ENCODE peak calls at places on chromosomes 1 and 21, in five cellular contexts. One of them, this sample, is unnamed.

GRCh38 chr21:37915516-37915915 is 741 bp downstream of the KCNJ6 start:
- DNase-seq in Daoy: no peak
- DNase-seq in dorsolateral prefrontal cortex: no peak
- DNase-seq in AG09319: no peak
- DNase-seq in mesendoderm: peak
- DNase-seq in this sample: no peak

GRCh38 chr21:36615274-36615964 is 83.5 kb upstream of the SIM2 start:
- DNase-seq in dorsolateral prefrontal cortex: no peak
- DNase-seq in mesendoderm: peak
- DNase-seq in AG09319: no peak
- DNase-seq in Daoy: peak
- DNase-seq in this sample: no peak

GRCh38 chr21:34693192-34693810 is 24.5 kb downstream of the CLIC6 start:
- DNase-seq in Daoy: peak
- DNase-seq in dorsolateral prefrontal cortex: no peak
- DNase-seq in mesendoderm: peak
- DNase-seq in AG09319: peak
- DNase-seq in this sample: peak

GRCh38 chr21:29293495-29293894 is 5.2 kb upstream of the BACH1 start:
- DNase-seq in mesendoderm: no peak
- DNase-seq in AG09319: no peak
- DNase-seq in Daoy: no peak
- DNase-seq in dorsolateral prefrontal cortex: no peak
- DNase-seq in this sample: no peak

GRCh38 chr1:21586926-21587601 is 77.8 kb downstream of the ALPL start:
- DNase-seq in Daoy: peak
- DNase-seq in mesendoderm: peak
- DNase-seq in dorsolateral prefrontal cortex: no peak
- DNase-seq in AG09319: peak
- DNase-seq in this sample: peak

GRCh38 chr1:30977511-30977910 is 69.0 kb upstream of the SDC3 start:
- DNase-seq in dorsolateral prefrontal cortex: no peak
- DNase-seq in mesendoderm: no peak
- DNase-seq in Daoy: no peak
- DNase-seq in AG09319: no peak
- DNase-seq in this sample: no peak

GRCh38 chr1:65762081-65762862 is 30.4 kb upstream of the PDE4B start:
- DNase-seq in dorsolateral prefrontal cortex: no peak
- DNase-seq in AG09319: no peak
- DNase-seq in Daoy: peak
- DNase-seq in mesendoderm: peak
- DNase-seq in this sample: no peak

GRCh38 chr1:236063919-236064673 is 794 bp downstream of the NID1 start:
- DNase-seq in Daoy: peak
- DNase-seq in AG09319: peak
- DNase-seq in dorsolateral prefrontal cortex: no peak
- DNase-seq in mesendoderm: peak
- DNase-seq in this sample: peak

GRCh38 chr1:86913399-86913895 is 479 bp downstream of the SELENOF start:
- DNase-seq in Daoy: peak
- DNase-seq in mesendoderm: no peak
- DNase-seq in dorsolateral prefrontal cortex: no peak
- DNase-seq in AG09319: no peak
- DNase-seq in this sample: peak

GRCh38 chr1:69401894-69402293 is 165.8 kb upstream of the LRRC7 start:
- DNase-seq in dorsolateral prefrontal cortex: no peak
- DNase-seq in Daoy: no peak
- DNase-seq in AG09319: no peak
- DNase-seq in mesendoderm: no peak
- DNase-seq in this sample: no peak

GRCh38 chr21:44449473-44450363 is 5.6 kb upstream of the LRRC3 start:
- DNase-seq in Daoy: peak
- DNase-seq in AG09319: no peak
- DNase-seq in mesendoderm: no peak
- DNase-seq in dorsolateral prefrontal cortex: peak
- DNase-seq in this sample: no peak

GRCh38 chr1:153032677-153033308 is 1.8 kb downstream of the SPRR1B start:
- DNase-seq in dorsolateral prefrontal cortex: no peak
- DNase-seq in Daoy: peak
- DNase-seq in mesendoderm: peak
- DNase-seq in AG09319: no peak
- DNase-seq in this sample: peak

GRCh38 chr1:57307382-57307781 is 116.5 kb downstream of the DAB1 start:
- DNase-seq in AG09319: no peak
- DNase-seq in Daoy: peak
- DNase-seq in mesendoderm: peak
- DNase-seq in dorsolateral prefrontal cortex: no peak
- DNase-seq in this sample: peak

GRCh38 chr1:154502066-154502741 is at the start of the genes SHE and TDRD10:
- DNase-seq in mesendoderm: peak
- DNase-seq in AG09319: no peak
- DNase-seq in dorsolateral prefrontal cortex: no peak
- DNase-seq in Daoy: no peak
- DNase-seq in this sample: no peak

GRCh38 chr1:17984510-17985085 is 123.0 kb upstream of the IGSF21 start:
- DNase-seq in dorsolateral prefrontal cortex: no peak
- DNase-seq in Daoy: peak
- DNase-seq in AG09319: no peak
- DNase-seq in mesendoderm: peak
- DNase-seq in this sample: no peak

GRCh38 chr1:58155418-58156123 is 391.0 kb downstream of the OMA1 start:
- DNase-seq in AG09319: no peak
- DNase-seq in dorsolateral prefrontal cortex: no peak
- DNase-seq in mesendoderm: peak
- DNase-seq in Daoy: peak
- DNase-seq in this sample: no peak

GRCh38 chr1:246711548-246712003 is 12.6 kb upstream of the SCCPDH start:
- DNase-seq in Daoy: no peak
- DNase-seq in mesendoderm: no peak
- DNase-seq in AG09319: no peak
- DNase-seq in dorsolateral prefrontal cortex: no peak
- DNase-seq in this sample: no peak

GRCh38 chr21:15104470-15104869 is 39.7 kb upstream of the NRIP1 start:
- DNase-seq in Daoy: no peak
- DNase-seq in AG09319: no peak
- DNase-seq in mesendoderm: no peak
- DNase-seq in dorsolateral prefrontal cortex: no peak
- DNase-seq in this sample: no peak

GRCh38 chr1:192539450-192540132 is 36.0 kb upstream of the RGS1 start:
- DNase-seq in mesendoderm: peak
- DNase-seq in dorsolateral prefrontal cortex: no peak
- DNase-seq in Daoy: peak
- DNase-seq in AG09319: peak
- DNase-seq in this sample: no peak

GRCh38 chr1:53413175-53414001 is 45.8 kb upstream of the DMRTB1 start:
- DNase-seq in mesendoderm: peak
- DNase-seq in AG09319: no peak
- DNase-seq in dorsolateral prefrontal cortex: peak
- DNase-seq in Daoy: peak
- DNase-seq in this sample: peak

GRCh38 chr1:182304218-182305016 is 87.2 kb downstream of the GLUL start:
- DNase-seq in Daoy: no peak
- DNase-seq in dorsolateral prefrontal cortex: no peak
- DNase-seq in mesendoderm: no peak
- DNase-seq in AG09319: no peak
- DNase-seq in this sample: no peak

GRCh38 chr21:25283720-25284119 is 323.6 kb downstream of the MRPL39 start:
- DNase-seq in dorsolateral prefrontal cortex: no peak
- DNase-seq in AG09319: peak
- DNase-seq in mesendoderm: peak
- DNase-seq in Daoy: no peak
- DNase-seq in this sample: no peak

GRCh38 chr1:24351247-24351646 is 32.1 kb downstream of the GRHL3 start:
- DNase-seq in AG09319: no peak
- DNase-seq in Daoy: no peak
- DNase-seq in mesendoderm: no peak
- DNase-seq in dorsolateral prefrontal cortex: no peak
- DNase-seq in this sample: no peak

GRCh38 chr21:43370091-43370658 is 56.8 kb downstream of the SIK1 start:
- DNase-seq in mesendoderm: no peak
- DNase-seq in AG09319: no peak
- DNase-seq in dorsolateral prefrontal cortex: no peak
- DNase-seq in Daoy: peak
- DNase-seq in this sample: no peak

GRCh38 chr1:19894218-19894617 is 12.0 kb downstream of the OTUD3 start:
- DNase-seq in AG09319: no peak
- DNase-seq in dorsolateral prefrontal cortex: no peak
- DNase-seq in mesendoderm: no peak
- DNase-seq in Daoy: no peak
- DNase-seq in this sample: no peak

GRCh38 chr1:230281531-230281930 is 144.6 kb downstream of the PGBD5 start:
- DNase-seq in dorsolateral prefrontal cortex: no peak
- DNase-seq in Daoy: no peak
- DNase-seq in mesendoderm: no peak
- DNase-seq in AG09319: no peak
- DNase-seq in this sample: no peak

GRCh38 chr1:202189919-202190715 is 3.5 kb upstream of the LGR6 start:
- DNase-seq in mesendoderm: peak
- DNase-seq in Daoy: peak
- DNase-seq in dorsolateral prefrontal cortex: no peak
- DNase-seq in AG09319: no peak
- DNase-seq in this sample: no peak

GRCh38 chr1:229243638-229244037 is 27.3 kb upstream of the RAB4A start:
- DNase-seq in mesendoderm: no peak
- DNase-seq in Daoy: no peak
- DNase-seq in AG09319: no peak
- DNase-seq in dorsolateral prefrontal cortex: no peak
- DNase-seq in this sample: no peak

GRCh38 chr1:923131-923990 is at the start of gene SAMD11:
- DNase-seq in mesendoderm: peak
- DNase-seq in Daoy: peak
- DNase-seq in dorsolateral prefrontal cortex: peak
- DNase-seq in AG09319: peak
- DNase-seq in this sample: peak

GRCh38 chr1:72056516-72056915 is 225.8 kb downstream of the NEGR1 start:
- DNase-seq in dorsolateral prefrontal cortex: no peak
- DNase-seq in mesendoderm: no peak
- DNase-seq in Daoy: no peak
- DNase-seq in AG09319: no peak
- DNase-seq in this sample: no peak

GRCh38 chr1:1997561-1997960 is 6.0 kb downstream of the CFAP74 start:
- DNase-seq in AG09319: no peak
- DNase-seq in mesendoderm: no peak
- DNase-seq in Daoy: no peak
- DNase-seq in dorsolateral prefrontal cortex: no peak
- DNase-seq in this sample: no peak

GRCh38 chr21:26719750-26720149 is 125.5 kb downstream of the ADAMTS1 start:
- DNase-seq in AG09319: no peak
- DNase-seq in dorsolateral prefrontal cortex: peak
- DNase-seq in Daoy: peak
- DNase-seq in mesendoderm: no peak
- DNase-seq in this sample: no peak

GRCh38 chr21:28714795-28715464 is 277.7 kb downstream of the LTN1 start:
- DNase-seq in dorsolateral prefrontal cortex: no peak
- DNase-seq in Daoy: no peak
- DNase-seq in AG09319: peak
- DNase-seq in mesendoderm: no peak
- DNase-seq in this sample: no peak

GRCh38 chr1:86875722-86876121 is 38.2 kb downstream of the SELENOF start:
- DNase-seq in AG09319: no peak
- DNase-seq in dorsolateral prefrontal cortex: no peak
- DNase-seq in mesendoderm: no peak
- DNase-seq in Daoy: no peak
- DNase-seq in this sample: no peak

GRCh38 chr1:36157115-36157903 is 1.3 kb downstream of the MAP7D1 start:
- DNase-seq in Daoy: no peak
- DNase-seq in dorsolateral prefrontal cortex: no peak
- DNase-seq in mesendoderm: peak
- DNase-seq in AG09319: no peak
- DNase-seq in this sample: no peak

GRCh38 chr1:215606564-215607168 is 39.6 kb downstream of the KCTD3 start:
- DNase-seq in dorsolateral prefrontal cortex: no peak
- DNase-seq in Daoy: no peak
- DNase-seq in AG09319: no peak
- DNase-seq in mesendoderm: no peak
- DNase-seq in this sample: no peak

GRCh38 chr1:206821493-206821892 is 43.9 kb upstream of the IL20 start:
- DNase-seq in dorsolateral prefrontal cortex: no peak
- DNase-seq in mesendoderm: no peak
- DNase-seq in AG09319: no peak
- DNase-seq in Daoy: no peak
- DNase-seq in this sample: no peak

GRCh38 chr1:59418361-59418760 is 121.5 kb downstream of the FGGY start:
- DNase-seq in AG09319: no peak
- DNase-seq in mesendoderm: peak
- DNase-seq in dorsolateral prefrontal cortex: no peak
- DNase-seq in Daoy: no peak
- DNase-seq in this sample: no peak

GRCh38 chr1:65079941-65080340 is 68.1 kb upstream of the AK4 start:
- DNase-seq in dorsolateral prefrontal cortex: no peak
- DNase-seq in Daoy: peak
- DNase-seq in mesendoderm: no peak
- DNase-seq in AG09319: no peak
- DNase-seq in this sample: peak